ENCODE peak calls at places on chromosomes 4 and X, in six cellular contexts. H, Y, A, U, C and N are unnamed samples.

GRCh38 chrX:15594371-15594770 is 6.4 kb downstream of the ACE2 start:
- DNase-seq in C (no peak), A (no peak), H (peak; percentile 9), Y (no peak), U (no peak), N (no peak)

GRCh38 chr4:114512595-114513295 is 85.9 kb upstream of the UGT8 start:
- DNase-seq in H (peak; percentile 77), C (no peak), Y (no peak), A (no peak), U (no peak), N (no peak)

GRCh38 chr4:129014566-129015509 is 78.5 kb downstream of the SCLT1 start:
- DNase-seq in C (no peak), U (no peak), A (peak; percentile 50), H (no peak), Y (no peak), N (no peak)

GRCh38 chr4:16418814-16419213 is 192.5 kb upstream of the TAPT1 start:
- DNase-seq in Y (no peak), H (peak; percentile 31), U (peak; percentile 36), A (no peak), C (no peak), N (no peak)

GRCh38 chrX:43949669-43950068 is 23.5 kb downstream of the NDP start:
- DNase-seq in U (no peak), H (no peak), Y (no peak), C (no peak), A (no peak), N (peak; percentile 4)

GRCh38 chr4:108110450-108110849 is 58.3 kb downstream of the LEF1 start:
- DNase-seq in A (no peak), Y (no peak), H (no peak), C (no peak), U (no peak), N (no peak)

GRCh38 chr4:83074086-83074704 is 39.2 kb downstream of the COPS4 start:
- DNase-seq in A (peak; percentile 73), H (peak; percentile 45), C (no peak), U (peak; percentile 79), Y (peak; percentile 53), N (no peak)

GRCh38 chr4:154779362-154779947 is 1.6 kb upstream of the RBM46 start:
- DNase-seq in A (peak; percentile 19), U (no peak), H (peak; percentile 58), C (no peak), Y (no peak), N (no peak)

GRCh38 chr4:126915999-126916625 is 716.6 kb upstream of the INTU start:
- DNase-seq in Y (no peak), C (no peak), A (no peak), U (no peak), H (no peak), N (no peak)
- H3K27ac ChIP-seq in Y (no peak overlapping the region), C (no peak overlapping the region), A (peak overlapping the region; percentile 47), U (no peak overlapping the region), H (no peak overlapping the region), N (no peak overlapping the region)

DNA sequence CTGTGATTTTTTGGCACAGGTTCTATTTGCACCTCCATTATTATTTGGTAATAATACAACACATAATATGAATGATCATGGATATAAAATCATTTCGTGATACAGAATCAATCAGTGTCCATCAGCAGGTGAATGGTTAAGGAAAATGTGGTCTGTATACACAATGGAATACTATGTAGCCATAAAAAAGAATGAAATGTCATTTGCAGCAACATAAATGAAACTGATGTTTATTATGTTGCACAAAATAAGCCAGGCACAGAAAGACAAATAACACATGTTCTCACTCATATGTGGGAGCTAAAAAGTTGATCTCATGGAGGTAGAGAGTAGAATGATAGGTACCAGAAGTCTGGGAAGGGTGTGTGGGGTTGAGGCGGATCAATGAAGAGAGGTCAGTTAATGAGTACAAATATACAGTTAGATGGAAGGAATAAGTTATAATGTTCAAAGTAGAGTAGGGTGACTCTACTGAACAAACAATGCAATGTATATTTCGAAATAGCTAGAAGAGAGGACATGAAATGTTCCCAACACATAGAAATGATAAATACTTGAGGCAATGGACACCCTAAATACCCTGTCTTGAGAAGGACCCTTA is 1.1 kb upstream of the SMARCA1 start:
- DNase-seq in H (no peak), Y (no peak), U (no peak), C (no peak), A (no peak), N (no peak)
- H3K27ac ChIP-seq in H (no peak overlapping the region), Y (no peak overlapping the region), U (no peak overlapping the region), C (no peak overlapping the region), A (no peak overlapping the region), N (no peak overlapping the region)

DNA sequence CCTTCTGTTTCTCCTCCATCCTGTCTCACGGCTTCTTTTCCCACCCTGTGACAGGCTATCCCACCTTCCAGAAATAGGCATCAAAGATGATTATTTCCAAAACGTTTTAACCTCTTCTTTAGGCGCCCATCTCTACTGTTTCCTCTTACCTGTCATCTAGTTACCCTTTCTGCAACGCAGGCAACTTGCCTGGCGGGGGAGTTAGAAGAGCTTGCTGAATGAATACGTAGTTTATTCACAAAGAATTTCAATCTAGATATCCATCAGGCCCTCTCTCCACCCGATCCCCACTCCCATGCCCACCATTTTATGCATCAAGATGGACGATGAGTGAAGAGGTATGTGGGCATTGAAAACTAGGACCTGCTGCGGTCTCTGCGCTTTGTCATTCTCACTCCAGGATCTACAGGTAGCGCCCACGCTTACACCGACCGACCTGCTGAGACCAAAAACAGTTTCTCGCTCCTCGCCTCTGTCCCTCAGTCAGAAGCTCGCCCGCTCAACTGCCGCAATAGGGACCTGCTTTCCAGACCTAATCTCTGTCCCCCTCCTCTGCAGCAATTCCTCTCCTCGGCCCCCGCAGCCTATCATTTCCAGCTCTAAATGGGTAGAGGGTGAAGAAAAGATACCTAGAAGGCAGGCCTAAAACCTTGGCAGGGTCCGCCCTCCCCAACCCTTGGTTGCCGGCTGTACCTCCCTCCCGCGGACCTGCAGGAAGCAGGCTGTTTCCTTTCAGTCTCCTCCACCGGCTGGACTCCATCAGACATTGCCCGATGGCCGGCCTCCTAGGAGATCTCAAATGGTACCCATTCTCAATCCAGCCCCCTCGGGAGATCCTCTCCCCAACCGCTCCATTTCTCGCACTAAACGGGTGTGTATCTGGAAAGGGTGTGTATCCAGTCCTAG is 624 bp downstream of the BEX5 start:
- DNase-seq in U (no peak), Y (peak; percentile 3), C (no peak), A (no peak), H (no peak), N (no peak)
- H3K27ac ChIP-seq in U (no peak overlapping the region), Y (peak overlapping the region; percentile 70), C (peak overlapping the region; percentile 67), A (no peak overlapping the region), H (no peak overlapping the region), N (no peak overlapping the region)

DNA sequence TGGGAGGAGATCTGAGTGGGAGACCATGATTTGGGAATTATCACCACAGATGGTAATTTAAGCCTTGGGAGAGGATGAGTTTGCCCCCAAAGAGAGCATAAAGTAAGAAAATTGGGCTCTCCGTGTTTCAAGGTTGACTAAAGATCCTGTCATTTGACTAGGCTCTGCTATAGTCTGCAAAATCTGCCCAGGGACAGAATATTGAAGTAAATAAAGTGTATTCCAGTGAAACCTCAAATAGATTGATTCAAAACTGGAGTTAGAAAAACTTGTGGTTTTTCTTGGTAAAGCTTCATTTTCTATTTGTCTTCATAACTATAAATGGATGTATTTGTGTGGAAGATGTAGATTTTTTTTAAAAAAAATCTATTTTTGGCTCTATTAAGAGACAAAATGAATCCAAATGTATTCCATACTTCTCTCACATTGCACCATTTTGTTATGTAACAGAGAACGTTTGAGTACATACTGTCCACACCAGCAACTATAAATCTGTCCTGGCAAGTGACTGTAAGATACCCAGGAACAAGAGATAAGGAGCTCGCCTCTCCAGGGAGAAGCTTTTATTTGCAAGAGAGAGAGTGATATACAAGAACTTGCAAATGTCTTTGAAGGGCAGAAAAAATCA is 170.2 kb downstream of the CBR4 start:
- DNase-seq in A (no peak), C (no peak), Y (no peak), U (no peak), H (no peak), N (no peak)
- H3K27ac ChIP-seq in A (peak overlapping the region; percentile 12), C (peak overlapping the region; percentile 98), Y (no peak overlapping the region), U (no peak overlapping the region), H (peak overlapping the region; percentile 75), N (no peak overlapping the region)

GRCh38 chrX:65601530-65602281 is 65.7 kb upstream of the MSN start:
- DNase-seq in C (peak; percentile 88), H (no peak), U (peak; percentile 87), A (no peak), Y (no peak), N (peak; percentile 14)

GRCh38 chrX:65601126-65601525 is 66.3 kb upstream of the MSN start:
- DNase-seq in Y (no peak), H (no peak), A (no peak), C (no peak), U (no peak), N (no peak)

GRCh38 chrX:65600106-65600505 is 65.5 kb upstream of the LAS1L start:
- DNase-seq in H (no peak), A (no peak), C (no peak), U (no peak), Y (no peak), N (no peak)

GRCh38 chrX:65596270-65596669 is 61.7 kb upstream of the LAS1L start:
- DNase-seq in H (no peak), A (peak; percentile 58), C (peak; percentile 28), U (peak; percentile 22), Y (peak; percentile 33), N (no peak)

GRCh38 chrX:65598559-65599147 is 64.1 kb upstream of the LAS1L start:
- DNase-seq in C (no peak), Y (no peak), H (no peak), U (no peak), A (no peak), N (no peak)
- H3K27ac ChIP-seq in C (peak overlapping the region; percentile 67), Y (peak overlapping the region; percentile 60), H (no peak overlapping the region), U (no peak overlapping the region), A (no peak overlapping the region), N (no peak overlapping the region)

GRCh38 chr4:185257694-185258093 is 48.3 kb downstream of the SNX25 start:
- DNase-seq in U (no peak), Y (no peak), H (no peak), A (no peak), C (no peak), N (no peak)
- H3K27ac ChIP-seq in U (no peak overlapping the region), Y (no peak overlapping the region), H (no peak overlapping the region), A (no peak overlapping the region), C (no peak overlapping the region), N (no peak overlapping the region)

DNA sequence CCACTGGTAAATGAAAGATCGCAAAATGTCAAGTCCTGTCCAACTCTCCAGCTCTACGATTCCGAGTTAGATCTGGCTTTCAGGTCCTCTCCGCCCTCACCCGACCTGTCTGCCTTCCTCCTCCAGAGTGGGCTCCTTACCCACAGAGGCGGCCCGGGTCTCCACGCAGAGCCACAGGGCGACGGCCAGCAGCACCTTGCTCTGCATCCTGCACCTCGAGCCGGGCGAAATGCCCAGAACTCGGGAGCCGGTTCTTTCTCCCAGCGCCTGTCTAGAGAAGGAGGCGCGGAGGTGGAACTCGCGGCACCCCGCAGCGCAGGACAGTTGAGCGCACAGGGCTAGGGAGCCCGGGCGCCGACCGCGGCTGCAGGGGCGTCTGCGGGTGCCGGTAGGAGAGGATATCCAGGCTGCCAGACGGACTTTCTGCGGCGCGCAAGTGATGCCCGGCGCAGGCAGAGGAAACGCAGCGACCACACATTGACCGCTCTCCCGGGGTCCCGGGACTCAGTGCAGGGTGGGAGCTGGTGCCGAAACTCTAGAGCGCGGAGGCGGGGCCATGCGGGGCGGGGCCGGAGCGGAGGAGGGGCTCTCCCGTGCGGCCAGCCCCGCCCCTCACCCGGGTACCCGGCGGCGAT is at the start of gene KDR:
- DNase-seq in Y (no peak), C (peak; percentile 20), A (peak; percentile 36), U (peak; percentile 42), H (peak; percentile 27), N (no peak)
- H3K27ac ChIP-seq in Y (no peak within 1 kb of the TSS), C (no peak within 1 kb of the TSS), A (no peak within 1 kb of the TSS), U (no peak within 1 kb of the TSS), H (no peak within 1 kb of the TSS), N (no peak within 1 kb of the TSS)